ENCODE peak calls at places on chromosomes 12 and 14, in five cellular contexts. J, B, C, M and G are unnamed samples.

GRCh38 chr12:3117144-3117581 is 40.0 kb downstream of the TSPAN9 start:
- DNase-seq in J (no peak), B (no peak), C (no peak), M (no peak), G (no peak)

GRCh38 chr12:89468648-89469326 is 55.8 kb downstream of the GALNT4 start:
- DNase-seq in J (no peak), B (no peak), C (no peak), M (no peak), G (no peak)

GRCh38 chr12:66149702-66150398 is 19.3 kb upstream of the LLPH start:
- DNase-seq in J (no peak), B (no peak), C (no peak), M (no peak), G (peak)

GRCh38 chr12:132354982-132355680 is 25.7 kb upstream of the GALNT9 start:
- DNase-seq in J (no peak), B (no peak), C (no peak), M (no peak), G (no peak)

GRCh38 chr14:94564381-94564780 is 3.1 kb downstream of the SERPINA4 start:
- DNase-seq in J (no peak), B (no peak), C (no peak), M (peak), G (no peak)

GRCh38 chr14:32693114-32693513 is 245.6 kb upstream of the NPAS3 start:
- DNase-seq in J (no peak), B (no peak), C (no peak), M (no peak), G (no peak)

GRCh38 chr12:122483969-122484368 is 16.8 kb downstream of the ZCCHC8 start:
- DNase-seq in J (no peak), B (no peak), C (no peak), M (no peak), G (no peak)

GRCh38 chr14:66403183-66403582 is 83.0 kb upstream of the CCDC196 start:
- DNase-seq in J (no peak), B (no peak), C (no peak), M (peak), G (peak)

GRCh38 chr12:29086325-29087271 is 62.5 kb upstream of the FAR2 start:
- DNase-seq in J (no peak), B (no peak), C (no peak), M (no peak), G (no peak)

GRCh38 chr12:101045486-101046474 is 164.3 kb downstream of the SLC5A8 start:
- DNase-seq in J (no peak), B (no peak), C (no peak), M (no peak), G (no peak)

GRCh38 chr12:24537241-24537860 is 411.6 kb downstream of the BCAT1 start:
- DNase-seq in J (no peak), B (no peak), C (no peak), M (no peak), G (no peak)

GRCh38 chr12:27822076-27822712 is 42.2 kb upstream of the MANSC4 start:
- DNase-seq in J (no peak), B (peak), C (no peak), M (no peak), G (no peak)

GRCh38 chr12:131796754-131797587 is 31.2 kb upstream of the MMP17 start:
- DNase-seq in J (peak), B (no peak), C (no peak), M (no peak), G (no peak)

GRCh38 chr12:130948751-130949150 is 5.0 kb upstream of the ADGRD1 start:
- DNase-seq in J (no peak), B (no peak), C (no peak), M (no peak), G (no peak)

GRCh38 chr12:7130791-7131501 is 775 bp downstream of the CLSTN3 start:
- DNase-seq in J (peak), B (no peak), C (peak), M (no peak), G (peak)

GRCh38 chr12:74725154-74725553 is 187.5 kb downstream of the ATXN7L3B start:
- DNase-seq in J (no peak), B (no peak), C (no peak), M (no peak), G (no peak)

GRCh38 chr12:131445184-131445974 is 265.5 kb upstream of the SFSWAP start:
- DNase-seq in J (peak), B (no peak), C (no peak), M (no peak), G (no peak)

GRCh38 chr14:103072595-103073366 is 11.2 kb upstream of the LBHD2 start:
- DNase-seq in J (no peak), B (no peak), C (no peak), M (no peak), G (no peak)

GRCh38 chr14:89372156-89372555 is 44.9 kb downstream of the FOXN3 start:
- DNase-seq in J (no peak), B (no peak), C (no peak), M (no peak), G (no peak)

GRCh38 chr12:108457006-108457733 is 57.9 kb upstream of the FICD start:
- DNase-seq in J (peak), B (peak), C (peak), M (peak), G (peak)

GRCh38 chr14:104400355-104400754 is 179.2 kb upstream of the C14orf180 start:
- DNase-seq in J (no peak), B (no peak), C (no peak), M (no peak), G (no peak)

GRCh38 chr12:62214847-62215246 is 45.4 kb upstream of the USP15 start:
- DNase-seq in J (no peak), B (no peak), C (no peak), M (no peak), G (no peak)

GRCh38 chr14:78340250-78340649 is 170.1 kb downstream of the NRXN3 start:
- DNase-seq in J (no peak), B (no peak), C (no peak), M (no peak), G (no peak)

GRCh38 chr14:78335531-78335930 is 165.4 kb downstream of the NRXN3 start:
- DNase-seq in J (no peak), B (no peak), C (no peak), M (no peak), G (no peak)
- TF ChIP-seq JUND in J (no peak), B (no peak), C (no peak), M (no peak), G (no peak)

GRCh38 chr14:98130691-98131090 is 1141.3 kb downstream of the BCL11B start:
- DNase-seq in J (no peak), B (no peak), C (no peak), M (no peak), G (no peak)
- TF ChIP-seq RFX5 in J (no peak), B (no peak), C (no peak), M (no peak), G (no peak)

GRCh38 chr12:120468846-120469449 is 600 bp downstream of the SRSF9 start:
- DNase-seq in J (no peak), B (no peak), C (peak), M (no peak), G (peak)

GRCh38 chr12:120468271-120468845 is 1.2 kb downstream of the SRSF9 start:
- DNase-seq in J (peak), B (no peak), C (peak), M (peak), G (no peak)

GRCh38 chr12:120470150-120470817 is 736 bp upstream of the SRSF9 start:
- DNase-seq in J (no peak), B (no peak), C (no peak), M (peak), G (no peak)

GRCh38 chr12:120467439-120467838 is 2.1 kb downstream of the SRSF9 start:
- DNase-seq in J (no peak), B (no peak), C (no peak), M (no peak), G (no peak)

GRCh38 chr12:120469450-120470149 is at the start of gene SRSF9:
- DNase-seq in J (peak), B (peak), C (peak), M (peak), G (peak)
- TF ChIP-seq EP300 in J (no peak), B (no peak), C (no peak), M (no peak), G (no peak)

DNA sequence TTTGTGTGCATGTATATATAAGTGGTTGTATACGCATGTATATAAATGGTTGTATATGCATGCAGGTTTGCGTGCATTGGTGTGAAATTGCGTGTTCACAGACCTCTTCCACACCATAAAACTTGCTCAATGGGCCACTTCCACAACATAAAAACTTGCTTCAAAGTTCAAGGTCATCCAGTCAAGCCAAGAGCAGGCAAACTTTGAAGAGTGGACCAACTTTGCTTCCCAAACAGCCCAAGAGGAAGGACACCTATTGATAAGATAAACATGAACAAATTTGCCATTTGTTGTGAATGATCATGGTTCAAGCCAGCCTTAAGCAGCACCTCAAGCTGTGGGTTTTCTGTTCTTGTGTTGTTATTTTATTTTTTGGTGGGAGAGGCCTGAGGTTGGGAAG is 25.2 kb upstream of the PPP1CC start:
- DNase-seq in J (no peak), B (no peak), C (no peak), M (peak), G (no peak)
- TF ChIP-seq JUND in J (no peak), B (no peak), C (no peak), M (no peak), G (no peak)

GRCh38 chr12:46560874-46561273 is 188.3 kb upstream of the SLC38A2 start:
- DNase-seq in J (no peak), B (no peak), C (no peak), M (no peak), G (no peak)
- TF ChIP-seq RFX5 in J (no peak), B (no peak), C (no peak), M (no peak), G (no peak)

DNA sequence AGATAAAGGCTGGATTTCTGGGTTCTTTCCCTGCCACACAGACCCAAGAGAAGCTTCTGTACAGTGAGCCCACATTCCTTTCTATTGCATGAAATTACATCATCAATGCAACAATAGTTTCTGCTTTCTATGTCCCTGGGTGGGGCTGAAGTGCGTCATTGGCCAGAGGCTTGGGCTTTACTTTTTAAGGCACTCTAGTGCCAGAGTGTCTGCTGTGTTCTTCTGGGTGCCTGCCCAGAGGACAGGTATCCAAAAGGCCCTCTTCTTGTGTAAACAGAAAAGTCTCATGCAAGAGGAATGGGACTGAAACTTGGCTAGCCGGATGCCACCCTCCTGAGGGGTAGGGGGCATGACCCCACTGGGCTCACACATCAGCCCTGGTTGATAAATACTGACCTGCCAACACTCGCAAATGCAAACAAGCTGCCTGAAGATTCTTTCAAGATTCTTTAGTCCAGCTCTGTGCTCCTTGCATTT is 5.9 kb downstream of the KRT86 start:
- DNase-seq in J (no peak), B (no peak), C (no peak), M (peak), G (no peak)
- TF ChIP-seq EP300 in J (no peak), B (no peak), C (peak), M (no peak), G (peak)